ENCODE peak calls at places on chromosomes 5 and 9, in nine cellular contexts. T is neuronal stem cell; G is tibial nerve; P is CD4-positive, CD25-positive, alpha-beta regulatory T cell; Z is Panc1; N is breast epithelium; M is CD8-positive, alpha-beta memory T cell; D is BE2C; A is psoas muscle. R is an unnamed sample.

GRCh38 chr5:63500242-63500641 is 462.0 kb downstream of the HTR1A start:
- DNase-seq in A (no peak), G (no peak), P (no peak), N (no peak), M (no peak), T (no peak), Z (no peak), D (no peak), R (no peak)

GRCh38 chr9:121510766-121511555 is 11.3 kb upstream of the GGTA1 start:
- DNase-seq in M (no peak), N (no peak), G (no peak), P (no peak), A (no peak), Z (no peak), D (no peak), T (no peak), R (no peak)

GRCh38 chr9:125700791-125701190 is 6.2 kb downstream of the MAPKAP1 start:
- DNase-seq in N (no peak), P (no peak), T (no peak), M (no peak), D (no peak), Z (no peak), G (no peak), A (no peak), R (no peak)

GRCh38 chr5:159003045-159004030 is 96.4 kb downstream of the EBF1 start:
- DNase-seq in N (no peak), T (no peak), A (no peak), G (no peak), Z (peak; percentile 47), D (no peak), M (peak; percentile 21), P (no peak), R (no peak)

GRCh38 chr9:77752566-77752965 is 104.4 kb upstream of the GNA14 start:
- DNase-seq in T (no peak), M (no peak), N (no peak), P (no peak), G (no peak), Z (no peak), D (no peak), A (no peak), R (no peak)

GRCh38 chr9:27394826-27395201 is 97.9 kb upstream of the EQTN start:
- DNase-seq in N (no peak), T (no peak), Z (no peak), P (no peak), A (no peak), D (no peak), M (no peak), G (no peak), R (no peak)

GRCh38 chr9:4662108-4662988 is at the start of gene PLPP6:
- DNase-seq in P (peak; percentile 79), Z (no peak), N (peak; percentile 93), A (peak; percentile 94), D (peak; percentile 87), M (peak; percentile 81), T (peak; percentile 63), G (peak; percentile 84), R (peak; percentile 81)

GRCh38 chr5:141084487-141084989 is 9.9 kb upstream of the PCDHB2 start:
- DNase-seq in P (no peak), N (peak; percentile 64), M (peak; percentile 25), D (peak; percentile 79), Z (peak; percentile 53), A (no peak), T (peak; percentile 8), G (peak; percentile 20), R (peak; percentile 12)

GRCh38 chr5:176481659-176482213 is 33.6 kb downstream of the FAF2 start:
- DNase-seq in N (no peak), M (no peak), G (no peak), P (no peak), D (no peak), T (no peak), Z (no peak), A (no peak), R (no peak)

GRCh38 chr9:12859704-12860251 is 85.0 kb downstream of the LURAP1L start:
- DNase-seq in G (no peak), M (no peak), P (no peak), D (no peak), T (no peak), N (no peak), A (no peak), Z (peak; percentile 35), R (no peak)

GRCh38 chr9:108382267-108382666 is 473.5 kb downstream of the ACTL7B start:
- DNase-seq in P (no peak), T (no peak), D (no peak), Z (no peak), G (no peak), A (no peak), M (no peak), N (no peak), R (no peak)

GRCh38 chr5:125659316-125660071 is 763.7 kb upstream of the GRAMD2B start:
- DNase-seq in D (peak; percentile 70), A (no peak), P (no peak), T (peak; percentile 78), M (no peak), Z (no peak), N (no peak), G (peak; percentile 34), R (no peak)

GRCh38 chr9:95155211-95155610 is 162.3 kb downstream of the FANCC start:
- DNase-seq in Z (no peak), D (no peak), N (no peak), A (no peak), G (no peak), P (no peak), M (no peak), T (no peak), R (no peak)

GRCh38 chr9:70044450-70045307 is 1.0 kb downstream of the MAMDC2 start:
- DNase-seq in T (peak; percentile 46), Z (no peak), D (no peak), M (no peak), A (peak; percentile 63), N (no peak), G (no peak), P (no peak), R (no peak)

GRCh38 chr5:38608877-38609276 is 52.4 kb upstream of the LIFR start:
- DNase-seq in Z (no peak), P (no peak), T (no peak), A (no peak), D (no peak), N (no peak), M (no peak), G (no peak), R (no peak)

GRCh38 chr5:532521-533242 is 8.4 kb upstream of the SLC9A3 start:
- DNase-seq in M (no peak), Z (no peak), N (no peak), G (no peak), A (no peak), P (no peak), D (peak; percentile 3), T (no peak), R (no peak)

GRCh38 chr5:531101-531748 is 7.0 kb upstream of the SLC9A3 start:
- DNase-seq in P (no peak), A (no peak), D (peak; percentile 22), N (no peak), Z (no peak), T (no peak), G (no peak), M (no peak), R (no peak)

GRCh38 chr5:530556-530955 is 6.3 kb upstream of the SLC9A3 start:
- DNase-seq in N (no peak), T (no peak), M (no peak), D (peak; percentile 2), A (no peak), P (no peak), Z (no peak), G (no peak), R (no peak)

GRCh38 chr5:533243-534005 is 9.2 kb upstream of the SLC9A3 start:
- DNase-seq in D (peak; percentile 7), N (no peak), G (no peak), T (no peak), A (no peak), P (no peak), Z (no peak), M (no peak), R (no peak)

DNA sequence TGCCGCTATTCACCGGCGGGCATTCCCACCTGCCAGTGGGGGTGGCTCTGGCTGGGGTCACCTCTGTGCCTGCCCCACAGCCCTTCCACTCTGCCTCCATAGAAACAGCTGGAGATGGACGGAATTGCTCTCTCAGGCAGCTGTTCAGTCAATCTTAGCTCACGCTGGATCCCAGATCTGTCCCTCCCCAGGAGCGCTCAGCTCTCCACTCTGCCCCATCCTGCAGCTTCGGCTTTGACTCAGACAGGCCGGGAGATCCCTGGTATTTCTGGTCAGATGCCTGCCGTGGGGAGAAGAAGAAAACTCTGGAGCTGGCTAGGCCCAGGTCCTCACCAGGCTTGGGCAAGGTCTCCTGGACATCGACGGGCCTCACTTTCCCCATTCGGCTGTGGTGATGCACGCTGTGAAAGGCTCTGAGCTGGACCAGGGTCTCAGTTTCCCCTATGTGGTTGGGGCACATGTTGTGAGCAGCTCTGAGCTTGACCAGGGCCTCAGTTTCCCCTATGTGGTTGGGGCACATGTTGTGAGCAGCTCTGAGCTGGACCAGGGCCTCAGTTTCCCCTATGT is 7.6 kb upstream of the SLC9A3 start:
- DNase-seq in P (no peak), G (no peak), T (no peak), A (no peak), N (no peak), D (no peak), M (no peak), Z (no peak), R (no peak)
- H3K27me3 ChIP-seq in P (peaks cover 3% of the 10 kb centered on the region), G (peaks cover 47% of the 10 kb centered on the region), T (peaks cover 77% of the 10 kb centered on the region), A (peaks cover 26% of the 10 kb centered on the region), N (peaks cover 9% of the 10 kb centered on the region), D (peaks cover 45% of the 10 kb centered on the region), M (peaks cover 25% of the 10 kb centered on the region), Z (peaks cover 7% of the 10 kb centered on the region), R (peaks cover 15% of the 10 kb centered on the region)

DNA sequence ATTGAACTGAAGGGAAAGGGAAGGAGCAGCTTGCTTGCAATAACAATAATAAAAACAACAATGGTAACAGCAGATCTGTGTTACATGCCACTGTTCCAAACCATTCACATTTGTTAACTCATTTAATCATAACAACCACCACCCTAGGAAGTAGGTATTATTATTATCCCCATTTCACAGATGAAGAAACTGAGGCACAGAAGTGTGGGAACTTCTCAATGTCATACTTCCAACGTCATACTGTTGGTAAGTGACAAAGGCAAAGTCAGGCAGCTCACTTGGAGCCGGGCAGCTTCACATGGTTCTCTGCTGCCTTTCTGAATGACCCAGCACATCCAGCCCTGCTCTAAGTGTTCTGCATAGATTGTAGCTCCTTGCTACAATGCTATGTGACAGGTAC is 72.6 kb downstream of the FOXD1 start:
- DNase-seq in D (no peak), N (no peak), A (no peak), G (no peak), M (no peak), P (no peak), Z (no peak), T (no peak), R (no peak)
- H3K9me3 ChIP-seq in D (no peaks in the 10 kb centered on the region), N (no peaks in the 10 kb centered on the region), A (no peaks in the 10 kb centered on the region), G (no peaks in the 10 kb centered on the region), M (no peaks in the 10 kb centered on the region), P (no peaks in the 10 kb centered on the region), Z (no peaks in the 10 kb centered on the region), T (no peaks in the 10 kb centered on the region), R (no peaks in the 10 kb centered on the region)

GRCh38 chr5:154276932-154277331 is 86.4 kb downstream of the GALNT10 start:
- DNase-seq in D (no peak), M (no peak), G (peak; percentile 61), T (no peak), Z (no peak), P (no peak), N (no peak), A (peak; percentile 69), R (no peak)
- H3K4me1 ChIP-seq in D (no peaks in the 10 kb centered on the region), M (peaks cover 21% of the 10 kb centered on the region), G (peaks cover 11% of the 10 kb centered on the region), T (peaks cover 5% of the 10 kb centered on the region), Z (peaks cover 9% of the 10 kb centered on the region), P (peaks cover 19% of the 10 kb centered on the region), N (peaks cover 7% of the 10 kb centered on the region), A (peaks cover 6% of the 10 kb centered on the region), R (peaks cover 11% of the 10 kb centered on the region)

GRCh38 chr5:571791-572190 is 40.3 kb upstream of the CEP72 start:
- DNase-seq in A (no peak), M (no peak), G (no peak), D (no peak), Z (no peak), T (no peak), P (no peak), N (no peak), R (no peak)
- H3K27me3 ChIP-seq in A (peaks cover 19% of the 10 kb centered on the region), M (peaks cover 4% of the 10 kb centered on the region), G (peaks cover 10% of the 10 kb centered on the region), D (peaks cover 12% of the 10 kb centered on the region), Z (no peaks in the 10 kb centered on the region), T (peaks cover 44% of the 10 kb centered on the region), P (peaks cover 7% of the 10 kb centered on the region), N (no peaks in the 10 kb centered on the region), R (peaks cover 4% of the 10 kb centered on the region)